ENCODE peak calls at places on chromosomes 4 and X, in four cellular contexts. One of them, this sample, is unnamed.

GRCh38 chr4:172654482-172654881 is 514.1 kb upstream of the GALNT7 start:
- DNase-seq in pancreas: no peak
- DNase-seq in H9: no peak
- DNase-seq in CD8-positive, alpha-beta memory T cell: no peak
- DNase-seq in this sample: no peak

GRCh38 chr4:4225915-4226605 is 669 bp downstream of the OTOP1 start:
- DNase-seq in pancreas: no peak
- DNase-seq in H9: peak
- DNase-seq in CD8-positive, alpha-beta memory T cell: no peak
- DNase-seq in this sample: no peak

GRCh38 chr4:142563682-142564291 is 282.3 kb downstream of the INPP4B start:
- DNase-seq in pancreas: no peak
- DNase-seq in H9: no peak
- DNase-seq in CD8-positive, alpha-beta memory T cell: no peak
- DNase-seq in this sample: no peak

GRCh38 chr4:73764513-73764912 is 24.1 kb downstream of the CXCL8 start:
- DNase-seq in pancreas: no peak
- DNase-seq in H9: no peak
- DNase-seq in CD8-positive, alpha-beta memory T cell: no peak
- DNase-seq in this sample: no peak

GRCh38 chrX:9626379-9626778 is 139.3 kb downstream of the GPR143 start:
- DNase-seq in pancreas: no peak
- DNase-seq in H9: no peak
- DNase-seq in CD8-positive, alpha-beta memory T cell: no peak
- DNase-seq in this sample: no peak

GRCh38 chr4:133154725-133155124 is 5.6 kb downstream of the PCDH10 start:
- DNase-seq in pancreas: no peak
- DNase-seq in H9: no peak
- DNase-seq in CD8-positive, alpha-beta memory T cell: no peak
- DNase-seq in this sample: peak

GRCh38 chr4:62544428-62544827 is 1344.3 kb downstream of the ADGRL3 start:
- DNase-seq in pancreas: no peak
- DNase-seq in H9: no peak
- DNase-seq in CD8-positive, alpha-beta memory T cell: no peak
- DNase-seq in this sample: no peak

GRCh38 chr4:183100827-183101226 is 1.8 kb downstream of the WWC2 start:
- DNase-seq in pancreas: no peak
- DNase-seq in H9: no peak
- DNase-seq in CD8-positive, alpha-beta memory T cell: no peak
- DNase-seq in this sample: no peak

GRCh38 chr4:189615217-189615663 is 325.4 kb upstream of the FRG1 start:
- DNase-seq in pancreas: no peak
- DNase-seq in H9: no peak
- DNase-seq in CD8-positive, alpha-beta memory T cell: no peak
- DNase-seq in this sample: no peak

GRCh38 chrX:140180585-140180984 is 215.3 kb upstream of the CXorf66 start:
- DNase-seq in pancreas: no peak
- DNase-seq in H9: no peak
- DNase-seq in CD8-positive, alpha-beta memory T cell: no peak
- DNase-seq in this sample: no peak

GRCh38 chrX:68571292-68572256 is 72.7 kb downstream of the YIPF6 start:
- DNase-seq in pancreas: no peak
- DNase-seq in H9: no peak
- DNase-seq in CD8-positive, alpha-beta memory T cell: no peak
- DNase-seq in this sample: no peak

GRCh38 chr4:88803600-88804096 is 106.0 kb upstream of the NAP1L5 start:
- DNase-seq in pancreas: peak
- DNase-seq in H9: no peak
- DNase-seq in CD8-positive, alpha-beta memory T cell: no peak
- DNase-seq in this sample: no peak

GRCh38 chr4:76779740-76780459 is 118.0 kb downstream of the SOWAHB start:
- DNase-seq in pancreas: no peak
- DNase-seq in H9: no peak
- DNase-seq in CD8-positive, alpha-beta memory T cell: no peak
- DNase-seq in this sample: no peak

GRCh38 chrX:107135076-107135964 is 16.7 kb upstream of the RBM41 start:
- DNase-seq in pancreas: no peak
- DNase-seq in H9: no peak
- DNase-seq in CD8-positive, alpha-beta memory T cell: no peak
- DNase-seq in this sample: no peak

GRCh38 chrX:130120321-130120731 is 10.0 kb upstream of the ELF4 start:
- DNase-seq in pancreas: no peak
- DNase-seq in H9: peak
- DNase-seq in CD8-positive, alpha-beta memory T cell: no peak
- DNase-seq in this sample: no peak

GRCh38 chr4:77310931-77311330 is 153.9 kb downstream of the CCNG2 start:
- DNase-seq in pancreas: no peak
- DNase-seq in H9: no peak
- DNase-seq in CD8-positive, alpha-beta memory T cell: no peak
- DNase-seq in this sample: no peak

GRCh38 chrX:65706041-65706828 is 38.8 kb downstream of the MSN start:
- DNase-seq in pancreas: peak
- DNase-seq in H9: no peak
- DNase-seq in CD8-positive, alpha-beta memory T cell: peak
- DNase-seq in this sample: no peak

GRCh38 chr4:183300070-183300469 is 20.0 kb downstream of the CLDN22 start:
- DNase-seq in pancreas: no peak
- DNase-seq in H9: no peak
- DNase-seq in CD8-positive, alpha-beta memory T cell: no peak
- DNase-seq in this sample: no peak

GRCh38 chrX:35919536-35920309 is at the start of gene CFAP47:
- DNase-seq in pancreas: peak
- DNase-seq in H9: peak
- DNase-seq in CD8-positive, alpha-beta memory T cell: no peak
- DNase-seq in this sample: no peak

GRCh38 chr4:8556341-8557150 is 23.6 kb upstream of the GPR78 start:
- DNase-seq in pancreas: no peak
- DNase-seq in H9: no peak
- DNase-seq in CD8-positive, alpha-beta memory T cell: no peak
- DNase-seq in this sample: no peak

GRCh38 chr4:2085496-2085901 is 26.4 kb downstream of the NAT8L start:
- DNase-seq in pancreas: peak
- DNase-seq in H9: peak
- DNase-seq in CD8-positive, alpha-beta memory T cell: peak
- DNase-seq in this sample: no peak

GRCh38 chr4:8921465-8921864 is 49.8 kb upstream of the HMX1 start:
- DNase-seq in pancreas: no peak
- DNase-seq in H9: no peak
- DNase-seq in CD8-positive, alpha-beta memory T cell: no peak
- DNase-seq in this sample: no peak

GRCh38 chr4:144714166-144714565 is 68.2 kb downstream of the HHIP start:
- DNase-seq in pancreas: no peak
- DNase-seq in H9: no peak
- DNase-seq in CD8-positive, alpha-beta memory T cell: no peak
- DNase-seq in this sample: no peak

GRCh38 chrX:47706575-47706974 is 47.6 kb upstream of the UXT start:
- DNase-seq in pancreas: no peak
- DNase-seq in H9: no peak
- DNase-seq in CD8-positive, alpha-beta memory T cell: no peak
- DNase-seq in this sample: no peak

GRCh38 chrX:20139966-20140365 is 1.7 kb downstream of the EIF1AX start:
- DNase-seq in pancreas: no peak
- DNase-seq in H9: no peak
- DNase-seq in CD8-positive, alpha-beta memory T cell: no peak
- DNase-seq in this sample: no peak
- H3K27ac ChIP-seq in pancreas: no peak
- H3K27ac ChIP-seq in H9: no peak
- H3K27ac ChIP-seq in CD8-positive, alpha-beta memory T cell: no peak
- H3K27ac ChIP-seq in this sample: no peak

DNA sequence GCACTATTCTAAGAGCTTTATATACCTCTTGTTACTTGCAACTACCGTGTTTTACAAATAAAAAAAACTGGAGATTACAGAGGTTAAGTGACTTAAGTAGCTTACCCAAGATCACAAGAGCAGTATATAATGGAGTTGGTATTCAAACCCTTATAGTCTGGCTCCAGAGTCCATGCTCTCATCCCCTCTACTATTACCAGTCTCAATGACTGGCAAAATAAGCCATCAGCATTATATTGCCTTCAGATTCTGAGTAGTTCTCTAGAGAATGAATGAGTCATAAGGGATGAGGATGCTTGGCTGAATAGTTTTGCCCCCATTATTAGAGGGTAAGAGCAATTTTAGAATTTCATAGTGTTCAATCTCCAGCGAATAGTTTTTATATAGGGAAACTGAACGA is 170.1 kb upstream of the ATOH1 start:
- DNase-seq in pancreas: no peak
- DNase-seq in H9: no peak
- DNase-seq in CD8-positive, alpha-beta memory T cell: no peak
- DNase-seq in this sample: no peak
- H3K27ac ChIP-seq in pancreas: no peak
- H3K27ac ChIP-seq in H9: no peak
- H3K27ac ChIP-seq in CD8-positive, alpha-beta memory T cell: no peak
- H3K27ac ChIP-seq in this sample: no peak

DNA sequence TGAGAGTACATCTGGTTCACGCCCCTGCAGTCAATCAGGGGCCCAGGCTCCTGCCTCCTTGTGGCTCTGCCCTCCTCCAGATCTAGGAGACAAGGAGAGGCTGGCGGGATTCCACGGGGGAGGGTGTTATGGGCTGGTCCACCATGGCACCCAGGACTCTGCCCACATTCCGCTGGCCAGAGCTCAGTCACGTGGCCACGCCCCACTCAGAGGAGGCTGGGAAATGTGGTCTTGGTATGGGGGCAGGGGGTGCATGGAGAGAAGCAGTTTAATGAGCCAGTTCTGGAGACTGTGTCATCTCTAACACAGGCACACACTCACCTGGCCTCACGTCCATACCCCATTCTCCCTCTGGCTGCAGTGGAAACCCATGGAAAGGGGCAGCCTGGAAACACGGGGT is 31.5 kb upstream of the PSAPL1 start:
- DNase-seq in pancreas: no peak
- DNase-seq in H9: no peak
- DNase-seq in CD8-positive, alpha-beta memory T cell: no peak
- DNase-seq in this sample: peak
- H3K27ac ChIP-seq in pancreas: no peak
- H3K27ac ChIP-seq in H9: no peak
- H3K27ac ChIP-seq in CD8-positive, alpha-beta memory T cell: no peak
- H3K27ac ChIP-seq in this sample: peak

GRCh38 chr4:52862605-52863236 is 604 bp downstream of the RASL11B start:
- DNase-seq in pancreas: no peak
- DNase-seq in H9: no peak
- DNase-seq in CD8-positive, alpha-beta memory T cell: no peak
- DNase-seq in this sample: no peak
- H3K27ac ChIP-seq in pancreas: no peak
- H3K27ac ChIP-seq in H9: no peak
- H3K27ac ChIP-seq in CD8-positive, alpha-beta memory T cell: no peak
- H3K27ac ChIP-seq in this sample: no peak